ENCODE peak calls at places on chromosome 18, in nine cellular contexts. C is endodermal cell; V is A549; R is prostate gland; H is CD8-positive, alpha-beta T cell; Q is body of pancreas; N is IMR-90; J is right lobe of liver; U is colonic mucosa. E is an unnamed sample.

GRCh38 chr18:55489742-55490055 is 98.3 kb downstream of the TCF4 start:
- DNase-seq in J (no peak), H (no peak), V (no peak), R (no peak), C (no peak), U (no peak), Q (no peak), N (peak; percentile 55), E (no peak)

GRCh38 chr18:34493566-34494358 is 216.3 kb upstream of the DTNA start:
- DNase-seq in U (no peak), N (no peak), R (no peak), H (no peak), Q (peak; percentile 79), C (peak; percentile 81), J (peak; percentile 61), V (no peak), E (no peak)

GRCh38 chr18:49966090-49966489 is 152.8 kb upstream of the ACAA2 start:
- DNase-seq in N (no peak), Q (no peak), J (no peak), V (no peak), R (no peak), C (no peak), H (no peak), U (no peak), E (no peak)

GRCh38 chr18:37985126-37985525 is 419.5 kb upstream of the CELF4 start:
- DNase-seq in H (no peak), C (peak; percentile 82), N (no peak), V (no peak), U (no peak), Q (no peak), J (no peak), R (no peak), E (no peak)

GRCh38 chr18:11661430-11661829 is 27.6 kb upstream of the GNAL start:
- DNase-seq in U (no peak), C (peak; percentile 12), H (no peak), J (no peak), V (no peak), N (no peak), Q (no peak), R (no peak), E (no peak)

GRCh38 chr18:12554796-12555388 is 103.0 kb downstream of the SPIRE1 start:
- DNase-seq in V (no peak), U (no peak), H (no peak), C (no peak), Q (no peak), R (no peak), J (no peak), N (no peak), E (no peak)

GRCh38 chr18:5772271-5772670 is 123.1 kb downstream of the TMEM200C start:
- DNase-seq in N (peak; percentile 26), V (no peak), H (no peak), C (no peak), U (no peak), J (no peak), Q (no peak), R (no peak), E (no peak)

GRCh38 chr18:46283895-46284295 is 179.7 kb downstream of the HAUS1 start:
- DNase-seq in Q (no peak), N (no peak), R (no peak), J (no peak), H (no peak), V (no peak), U (no peak), C (peak; percentile 92), E (no peak)

GRCh38 chr18:40917096-40917495 is 1037.9 kb upstream of the PIK3C3 start:
- DNase-seq in U (no peak), J (no peak), V (peak; percentile 2), C (no peak), R (no peak), Q (no peak), H (no peak), N (peak; percentile 71), E (no peak)

GRCh38 chr18:36808681-36809080 is 20.1 kb downstream of the TPGS2 start:
- DNase-seq in U (no peak), V (no peak), C (no peak), N (peak; percentile 91), J (no peak), Q (no peak), H (no peak), R (no peak), E (no peak)

GRCh38 chr18:45526120-45526841 is 89.0 kb upstream of the SLC14A2 start:
- DNase-seq in R (no peak), C (no peak), Q (no peak), J (no peak), V (no peak), U (no peak), N (no peak), H (no peak), E (no peak)

GRCh38 chr18:42583197-42583776 is 532.2 kb downstream of the RIT2 start:
- DNase-seq in V (no peak), N (no peak), J (no peak), H (no peak), Q (no peak), R (no peak), C (no peak), U (no peak), E (no peak)

GRCh38 chr18:56873441-56874140 is 222.4 kb downstream of the WDR7 start:
- DNase-seq in C (peak; percentile 72), R (no peak), Q (no peak), H (no peak), J (no peak), V (no peak), N (no peak), U (no peak), E (no peak)

GRCh38 chr18:48132993-48133674 is 202.7 kb upstream of the SMAD2 start:
- DNase-seq in V (no peak), H (no peak), J (no peak), N (no peak), R (no peak), C (no peak), Q (no peak), U (no peak), E (no peak)

GRCh38 chr18:41828137-41828536 is 126.9 kb upstream of the PIK3C3 start:
- DNase-seq in V (no peak), Q (no peak), U (no peak), H (no peak), C (no peak), J (no peak), N (no peak), R (no peak), E (no peak)

GRCh38 chr18:58045265-58046086 is 1.4 kb downstream of the NEDD4L start:
- DNase-seq in C (peak; percentile 90), U (peak; percentile 83), H (peak; percentile 34), Q (peak; percentile 89), V (peak; percentile 38), N (peak; percentile 31), R (peak; percentile 88), J (peak; percentile 74), E (peak; percentile 82)
- TF ChIP-seq CTCF in C (no peak), U (no peak), H (no peak), Q (no peak), V (no peak), N (no peak), R (no peak), J (no peak), E (no peak)

DNA sequence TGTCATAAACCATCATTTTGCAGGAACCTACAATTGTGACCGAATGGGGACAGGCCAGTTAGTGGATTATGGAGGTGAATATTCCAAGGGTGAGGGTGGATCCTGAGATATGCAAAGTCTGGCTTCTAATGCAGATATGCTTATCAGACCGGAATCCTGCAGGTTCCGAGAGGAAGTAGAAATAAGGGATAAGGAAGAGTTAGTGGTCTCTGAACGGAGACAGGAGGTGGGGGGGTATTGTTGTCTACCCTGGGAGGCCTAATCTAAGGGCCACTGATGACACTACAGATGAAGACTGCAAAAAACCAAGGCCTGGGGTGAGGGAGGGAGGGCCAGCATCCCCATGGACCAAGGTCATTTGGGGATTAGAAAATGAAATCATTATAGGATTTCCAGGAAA is 67.7 kb upstream of the GATA6 start:
- DNase-seq in N (no peak), H (no peak), J (no peak), C (no peak), U (no peak), R (no peak), V (no peak), Q (no peak), E (no peak)
- H3K4me1 ChIP-seq in N (no peaks in the 10 kb centered on the region), H (no peaks in the 10 kb centered on the region), J (no peaks in the 10 kb centered on the region), C (peaks cover 15% of the 10 kb centered on the region), U (no peaks in the 10 kb centered on the region), R (no peaks in the 10 kb centered on the region), V (no peaks in the 10 kb centered on the region), Q (peaks cover 20% of the 10 kb centered on the region), E (no peaks in the 10 kb centered on the region)

DNA sequence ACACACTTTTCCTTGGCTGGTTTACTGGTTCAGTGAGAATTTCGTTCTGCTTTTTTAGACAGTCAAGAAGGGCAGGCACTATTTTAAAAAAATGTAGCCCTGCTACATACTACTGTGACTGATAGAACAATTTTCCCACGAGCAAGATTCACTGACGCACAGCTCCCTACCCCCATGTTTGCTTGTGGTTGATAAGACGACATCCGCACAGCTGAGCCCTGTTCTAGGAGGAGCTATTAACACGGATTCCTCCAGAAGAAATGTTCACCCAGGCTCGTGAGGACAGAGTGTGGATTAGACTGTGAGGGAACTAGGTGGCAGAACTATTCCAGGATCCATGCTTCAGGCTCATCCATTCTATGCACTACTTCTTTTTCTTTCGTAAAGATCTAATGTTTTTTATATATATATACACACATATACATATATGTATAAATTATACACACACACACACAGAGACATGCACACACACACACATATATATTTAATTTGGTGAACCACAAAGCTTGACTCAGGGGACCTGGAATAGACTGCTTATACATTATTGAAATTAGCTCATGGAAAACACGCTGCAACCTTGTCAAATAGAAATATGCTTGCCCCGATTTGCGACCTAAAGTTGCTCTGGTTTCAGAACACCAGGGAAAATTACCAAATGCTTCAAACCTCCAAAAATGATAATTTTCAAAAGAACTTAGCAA is 370.3 kb downstream of the SOCS6 start:
- DNase-seq in H (peak; percentile 63), V (peak; percentile 6), Q (no peak), N (peak; percentile 7), C (no peak), R (no peak), U (no peak), J (no peak), E (no peak)
- TF ChIP-seq CTCF in H (no peak), V (no peak), Q (no peak), N (no peak), C (no peak), R (no peak), U (no peak), J (no peak), E (no peak)

GRCh38 chr18:74508821-74509225 is 12.7 kb downstream of the CNDP2 start:
- DNase-seq in N (no peak), J (no peak), V (no peak), C (peak; percentile 80), Q (no peak), R (no peak), U (no peak), H (no peak), E (no peak)
- H3K4me1 ChIP-seq in N (no peaks in the 10 kb centered on the region), J (no peaks in the 10 kb centered on the region), V (no peaks in the 10 kb centered on the region), C (peaks cover 29% of the 10 kb centered on the region), Q (peaks cover 65% of the 10 kb centered on the region), R (no peaks in the 10 kb centered on the region), U (no peaks in the 10 kb centered on the region), H (no peaks in the 10 kb centered on the region), E (no peaks in the 10 kb centered on the region)

GRCh38 chr18:14085770-14086458 is 46.3 kb downstream of the ZNF519 start:
- DNase-seq in N (no peak), H (no peak), U (no peak), J (no peak), R (no peak), Q (no peak), V (no peak), C (no peak), E (no peak)
- TF ChIP-seq CTCF in N (no peak), H (no peak), U (no peak), J (no peak), R (no peak), Q (no peak), V (no peak), C (no peak), E (no peak)